ENCODE peak calls at places on chromosomes 11 and 22, in nine cellular contexts. C, K, A, Q, L, E, V, O and X are unnamed samples.

GRCh38 chr11:9029477-9029876 is 25.7 kb upstream of the NRIP3 start:
- DNase-seq in C (no peak), K (no peak), A (no peak), Q (no peak), L (no peak), E (no peak), V (no peak), O (no peak), X (no peak)

GRCh38 chr11:57792870-57793269 is 31.3 kb downstream of the CTNND1 start:
- DNase-seq in C (no peak), K (no peak), A (no peak), Q (no peak), L (no peak), E (no peak), V (no peak), O (no peak), X (no peak)

GRCh38 chr11:1573077-1573846 is 1.2 kb upstream of the DUSP8 start:
- DNase-seq in C (no peak), K (no peak), A (no peak), Q (no peak), L (peak; percentile 71), E (peak; percentile 21), V (no peak), O (no peak), X (no peak)

GRCh38 chr11:92531051-92531747 is 306.6 kb downstream of the FAT3 start:
- DNase-seq in C (no peak), K (no peak), A (no peak), Q (no peak), L (no peak), E (no peak), V (no peak), O (no peak), X (no peak)

GRCh38 chr11:119427279-119427678 is 4.3 kb upstream of the THY1 start:
- DNase-seq in C (no peak), K (no peak), A (no peak), Q (no peak), L (no peak), E (peak; percentile 57), V (no peak), O (no peak), X (no peak)

GRCh38 chr22:44360306-44360685 is 47.5 kb upstream of the SHISAL1 start:
- DNase-seq in C (no peak), K (no peak), A (no peak), Q (no peak), L (no peak), E (no peak), V (no peak), O (peak; percentile 36), X (no peak)

GRCh38 chr22:28883917-28884753 is 763 bp downstream of the ZNRF3 start:
- DNase-seq in C (peak; percentile 27), K (peak; percentile 12), A (no peak), Q (no peak), L (peak; percentile 42), E (peak; percentile 45), V (peak; percentile 28), O (peak; percentile 90), X (no peak)

GRCh38 chr22:40452730-40453487 is 82.5 kb downstream of the SGSM3 start:
- DNase-seq in C (no peak), K (no peak), A (no peak), Q (no peak), L (no peak), E (no peak), V (no peak), O (no peak), X (no peak)

GRCh38 chr11:61778357-61778886 is 14.0 kb downstream of the TMEM258 start:
- DNase-seq in C (no peak), K (no peak), A (no peak), Q (no peak), L (no peak), E (no peak), V (no peak), O (no peak), X (no peak)

GRCh38 chr11:61778920-61779650 is 13.3 kb downstream of the TMEM258 start:
- DNase-seq in C (no peak), K (no peak), A (no peak), Q (no peak), L (no peak), E (no peak), V (no peak), O (no peak), X (no peak)

GRCh38 chr11:61776561-61777075 is 15.8 kb downstream of the TMEM258 start:
- DNase-seq in C (no peak), K (peak; percentile 28), A (no peak), Q (peak; percentile 59), L (peak; percentile 66), E (peak; percentile 84), V (peak; percentile 97), O (no peak), X (no peak)

GRCh38 chr11:61775606-61776554 is 16.5 kb downstream of the TMEM258 start:
- DNase-seq in C (no peak), K (no peak), A (no peak), Q (no peak), L (no peak), E (peak; percentile 50), V (no peak), O (no peak), X (no peak)

DNA sequence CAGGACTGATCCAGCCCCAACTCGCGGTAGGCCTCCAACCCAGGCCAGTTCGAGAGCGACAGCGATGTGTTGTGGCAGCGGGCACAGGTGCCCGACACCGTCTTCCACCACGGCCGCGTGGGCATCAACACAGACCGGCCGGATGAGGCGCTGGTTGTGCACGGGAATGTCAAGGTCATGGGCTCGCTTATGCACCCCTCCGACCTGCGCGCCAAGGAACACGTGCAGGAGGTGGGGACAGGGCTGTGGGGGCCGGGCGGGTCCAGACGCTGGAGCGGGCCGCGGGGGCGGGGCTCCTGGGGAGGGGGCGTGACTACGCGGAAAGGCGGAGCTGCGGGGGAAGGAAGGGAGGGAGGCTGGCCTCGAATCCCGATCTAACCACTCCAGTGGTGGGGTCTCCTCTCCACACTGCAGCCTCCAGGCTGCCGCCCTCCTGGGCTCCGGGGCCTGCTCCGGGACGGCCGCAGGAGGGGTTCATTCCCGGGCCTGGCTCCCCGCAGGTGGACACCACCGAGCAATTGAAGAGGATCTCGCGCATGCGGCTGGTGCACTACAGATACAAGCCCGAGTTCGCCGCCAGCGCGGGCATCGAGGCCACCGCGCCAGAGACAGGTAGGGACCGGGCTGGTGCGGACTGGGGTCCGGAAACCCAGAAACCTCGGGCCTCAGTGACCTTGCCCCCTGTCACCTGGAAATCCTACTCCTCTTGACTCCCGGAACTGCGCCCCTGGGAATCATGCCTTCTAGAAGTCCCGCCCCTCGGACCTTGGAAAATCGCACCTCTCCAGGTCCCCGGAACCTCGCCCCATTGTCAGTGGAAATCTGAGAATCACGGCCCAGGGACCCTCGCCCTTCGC is 14.9 kb downstream of the TMEM258 start:
- DNase-seq in C (no peak), K (no peak), A (no peak), Q (no peak), L (peak; percentile 53), E (peak; percentile 67), V (peak; percentile 67), O (peak; percentile 89), X (no peak)
- TF ChIP-seq POLR2AphosphoS5 in C (no peak), K (no peak), A (no peak), Q (no peak), L (no peak), E (no peak), V (no peak), O (no peak), X (no peak)

DNA sequence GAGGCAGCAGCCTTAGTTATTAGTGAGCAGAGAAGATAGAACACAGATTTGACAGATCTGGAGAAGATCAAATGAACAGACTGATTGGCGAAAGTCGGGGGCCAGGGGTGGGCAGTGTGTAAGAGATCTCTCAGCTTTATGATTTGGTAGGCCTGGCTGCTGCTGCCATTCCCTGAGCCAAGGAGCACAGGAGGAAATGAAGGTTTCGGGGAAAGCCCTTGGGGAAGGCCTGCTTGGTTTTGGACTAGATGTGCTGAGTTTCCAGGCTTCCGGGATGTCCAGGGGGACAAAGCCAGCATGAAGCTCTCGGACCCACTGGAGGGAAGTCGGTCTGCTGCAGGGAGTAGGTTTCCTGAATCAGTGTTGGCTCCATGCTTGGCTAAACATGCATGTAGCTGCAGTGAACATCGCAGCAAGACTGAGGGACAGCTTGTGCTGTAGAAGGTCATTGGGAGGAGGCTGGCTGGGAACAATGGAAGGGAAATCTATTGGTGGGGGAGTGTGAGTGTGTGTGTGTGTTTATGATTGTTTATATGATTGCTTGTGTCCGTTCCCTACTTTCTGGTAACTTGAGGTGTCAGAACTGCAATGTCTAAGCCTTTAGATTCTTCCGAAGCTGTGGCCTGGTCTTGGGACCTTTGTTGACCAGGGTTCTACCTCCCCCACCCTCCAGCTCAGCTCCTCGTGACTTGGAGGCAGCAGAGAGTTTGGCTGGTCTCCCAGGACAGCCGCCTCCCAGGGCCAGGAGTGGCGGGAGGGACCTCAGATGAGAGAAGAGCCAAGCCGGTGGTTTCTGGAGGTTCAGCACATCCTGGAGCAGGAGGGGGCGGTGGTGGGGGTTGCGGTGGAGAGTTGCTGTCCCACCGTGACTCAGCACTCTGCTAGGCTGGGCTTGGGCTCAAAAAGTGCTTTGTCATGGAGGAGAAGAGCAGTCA is 4.0 kb upstream of the FTH1 start:
- DNase-seq in C (peak; percentile 98), K (peak; percentile 88), A (peak; percentile 66), Q (peak; percentile 99), L (peak; percentile 94), E (peak; percentile 92), V (peak; percentile 50), O (peak; percentile 93), X (peak; percentile 99)
- TF ChIP-seq POLR2A in C (no peak), K (peak; percentile 43), A (peak; percentile 61), Q (peak; percentile 54), L (peak; percentile 84), E (peak; percentile 77), V (peak; percentile 70), O (no peak), X (no peak)

DNA sequence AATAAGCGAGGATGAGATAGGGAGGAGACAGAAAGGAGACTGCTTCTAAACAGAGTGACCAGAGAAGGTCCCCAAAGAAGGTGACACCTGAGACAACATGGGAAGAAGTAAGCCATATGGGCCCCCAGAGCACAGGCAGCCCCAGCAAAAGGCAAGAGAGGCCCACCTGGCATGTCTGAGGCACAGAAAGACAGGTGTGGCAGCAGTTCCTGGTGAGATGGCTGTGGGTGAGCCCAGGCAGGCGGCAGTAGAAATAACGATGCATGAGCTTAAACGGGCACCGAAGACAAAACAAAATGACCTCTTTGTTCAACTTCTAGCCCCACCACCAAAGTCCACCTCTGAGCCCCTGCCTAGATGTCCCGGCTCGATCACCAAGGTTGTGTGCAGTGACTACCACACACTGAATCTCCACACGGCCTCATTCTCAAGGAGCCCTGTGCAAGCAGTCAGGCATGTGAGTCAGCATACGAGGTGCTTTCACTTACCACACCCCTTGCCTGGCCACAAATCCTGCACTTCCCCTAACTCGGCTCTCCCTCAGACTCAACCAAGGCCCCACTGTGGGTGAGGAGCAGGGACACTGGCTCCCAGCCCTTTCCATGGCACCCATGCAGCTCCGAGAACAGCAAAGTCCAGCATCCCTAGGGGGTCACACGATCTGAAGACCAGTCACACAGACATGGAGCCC is 77.6 kb downstream of the PACSIN2 start:
- DNase-seq in C (no peak), K (peak; percentile 56), A (no peak), Q (no peak), L (peak; percentile 70), E (peak; percentile 35), V (no peak), O (peak; percentile 88), X (no peak)
- TF ChIP-seq POLR2AphosphoS5 in C (peak; percentile 38), K (no peak), A (peak; percentile 63), Q (no peak), L (no peak), E (no peak), V (no peak), O (peak; percentile 63), X (peak; percentile 59)

GRCh38 chr11:34051349-34052035 is at the start of gene CAPRIN1:
- DNase-seq in C (peak; percentile 80), K (peak; percentile 84), A (peak; percentile 65), Q (peak; percentile 89), L (peak; percentile 89), E (peak; percentile 87), V (peak; percentile 86), O (peak; percentile 98), X (peak; percentile 93)

GRCh38 chr11:34053161-34053686 is 1.7 kb downstream of the CAPRIN1 start:
- DNase-seq in C (peak; percentile 73), K (no peak), A (no peak), Q (peak; percentile 67), L (peak; percentile 83), E (peak; percentile 49), V (peak; percentile 46), O (peak; percentile 95), X (no peak)

GRCh38 chr11:34052608-34053160 is 1.2 kb downstream of the CAPRIN1 start:
- DNase-seq in C (peak; percentile 15), K (no peak), A (no peak), Q (no peak), L (peak; percentile 30), E (peak; percentile 55), V (no peak), O (peak; percentile 89), X (no peak)

GRCh38 chr11:34050967-34051348 is 573 bp upstream of the CAPRIN1 start:
- DNase-seq in C (no peak), K (no peak), A (no peak), Q (peak; percentile 28), L (no peak), E (no peak), V (peak; percentile 20), O (no peak), X (no peak)

GRCh38 chr11:34052036-34052607 is 591 bp downstream of the CAPRIN1 start:
- DNase-seq in C (peak; percentile 90), K (peak; percentile 64), A (no peak), Q (peak; percentile 70), L (peak; percentile 93), E (peak; percentile 93), V (peak; percentile 87), O (peak; percentile 98), X (peak; percentile 95)
- TF ChIP-seq POLR2A in C (peak; percentile 60), K (peak; percentile 19), A (peak; percentile 53), Q (peak; percentile 70), L (no peak), E (no peak), V (peak; percentile 28), O (no peak), X (no peak)